ENCODE peak calls at places on chromosomes 5 and 9, in eight cellular contexts. E is HCT116, Q is ovary, B is breast epithelium, O is body of pancreas, K is GM12891, F is A549, A is stomach. Z is an unnamed sample.

GRCh38 chr9:85960688-85961093 is 19.7 kb downstream of the NAA35 start:
- DNase-seq in E (no peak), F (no peak), K (no peak), Q (no peak), B (no peak), O (peak), A (no peak), Z (peak)

GRCh38 chr5:618450-618849 is 6.3 kb downstream of the CEP72 start:
- DNase-seq in Q (no peak), K (no peak), O (peak), F (no peak), E (no peak), A (no peak), B (peak), Z (no peak)

GRCh38 chr5:138809391-138809790 is 56.2 kb downstream of the CTNNA1 start:
- DNase-seq in A (no peak), Q (no peak), O (no peak), F (no peak), K (no peak), B (no peak), E (no peak), Z (no peak)

GRCh38 chr9:72477862-72478564 is 43.4 kb upstream of the TMC1 start:
- DNase-seq in K (no peak), E (peak), B (no peak), F (peak), A (peak), Q (no peak), O (peak), Z (peak)

GRCh38 chr9:81874926-81875325 is 53.3 kb upstream of the SPATA31D4 start:
- DNase-seq in K (no peak), F (no peak), O (no peak), E (no peak), A (no peak), Q (no peak), B (no peak), Z (no peak)

GRCh38 chr5:77066823-77067442 is 20.2 kb downstream of the ZBED3 start:
- DNase-seq in O (no peak), E (no peak), B (no peak), K (no peak), A (no peak), F (no peak), Q (no peak), Z (no peak)

GRCh38 chr5:93186031-93186682 is 394.9 kb downstream of the NR2F1-AS1 start:
- DNase-seq in O (no peak), B (no peak), A (no peak), Q (no peak), F (no peak), E (peak), K (no peak), Z (no peak)

GRCh38 chr5:73482383-73483193 is 15.7 kb upstream of the BTF3 start:
- DNase-seq in A (no peak), O (no peak), Q (no peak), K (no peak), E (no peak), B (no peak), F (no peak), Z (peak)

GRCh38 chr5:160289721-160290120 is 22.6 kb downstream of the CCNJL start:
- DNase-seq in B (peak), F (no peak), Q (no peak), A (peak), O (peak), E (no peak), K (no peak), Z (no peak)

GRCh38 chr5:79143684-79144379 is 32.2 kb downstream of the BHMT start:
- DNase-seq in K (no peak), O (no peak), F (no peak), B (no peak), Q (no peak), E (peak), A (no peak), Z (peak)

GRCh38 chr9:133492061-133493021 is 13.4 kb upstream of the SLC2A6 start:
- DNase-seq in K (no peak), A (no peak), F (no peak), O (no peak), B (no peak), Q (no peak), E (no peak), Z (no peak)

GRCh38 chr5:53130206-53130605 is 20.6 kb upstream of the MOCS2 start:
- DNase-seq in B (no peak), K (no peak), Q (no peak), A (no peak), F (no peak), E (no peak), O (no peak), Z (no peak)

DNA sequence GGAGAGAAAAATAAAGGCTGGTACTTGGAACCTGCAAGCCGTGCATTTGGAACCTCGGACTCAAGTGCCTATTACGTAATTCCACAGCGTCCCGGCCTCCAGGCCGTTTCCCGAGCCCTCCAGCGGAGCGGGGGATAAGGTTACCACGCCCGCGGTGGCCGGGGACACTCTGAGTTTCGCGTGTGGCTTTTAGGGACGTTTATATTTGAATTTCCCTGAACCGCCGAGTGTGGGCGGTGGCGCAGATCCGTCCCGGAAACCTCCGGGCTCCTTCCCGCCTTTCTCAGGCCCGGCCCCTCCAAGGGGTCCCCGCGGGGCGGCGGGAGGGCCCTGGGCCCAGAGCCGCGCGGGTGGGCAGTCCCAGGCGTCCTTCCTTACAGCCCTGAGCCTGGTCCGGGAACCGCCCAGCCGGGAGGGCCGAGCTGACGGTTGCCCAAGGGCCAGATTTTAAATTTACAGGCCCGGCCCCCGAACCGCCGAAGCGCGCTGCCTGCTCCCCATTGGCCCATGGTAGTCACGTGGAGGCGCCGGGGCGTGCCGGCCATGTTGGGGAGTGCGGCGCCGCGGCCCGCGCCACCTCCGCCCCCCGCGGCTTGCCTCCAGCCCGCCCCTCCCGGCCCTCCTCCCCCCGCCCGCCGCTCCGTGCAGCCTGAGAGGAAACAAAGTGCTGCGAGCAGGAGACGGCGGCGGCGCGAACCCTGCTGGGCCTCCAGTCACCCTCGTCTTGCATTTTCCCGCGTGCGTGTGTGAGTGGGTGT is at the start of gene LMNB1:
- DNase-seq in Q (peak), B (peak), F (peak), O (peak), A (peak), K (peak), E (peak), Z (peak)
- TF ChIP-seq POLR2A in Q (no peak), B (no peak), F (peak), O (peak), A (no peak), K (peak), E (no peak), Z (peak)

DNA sequence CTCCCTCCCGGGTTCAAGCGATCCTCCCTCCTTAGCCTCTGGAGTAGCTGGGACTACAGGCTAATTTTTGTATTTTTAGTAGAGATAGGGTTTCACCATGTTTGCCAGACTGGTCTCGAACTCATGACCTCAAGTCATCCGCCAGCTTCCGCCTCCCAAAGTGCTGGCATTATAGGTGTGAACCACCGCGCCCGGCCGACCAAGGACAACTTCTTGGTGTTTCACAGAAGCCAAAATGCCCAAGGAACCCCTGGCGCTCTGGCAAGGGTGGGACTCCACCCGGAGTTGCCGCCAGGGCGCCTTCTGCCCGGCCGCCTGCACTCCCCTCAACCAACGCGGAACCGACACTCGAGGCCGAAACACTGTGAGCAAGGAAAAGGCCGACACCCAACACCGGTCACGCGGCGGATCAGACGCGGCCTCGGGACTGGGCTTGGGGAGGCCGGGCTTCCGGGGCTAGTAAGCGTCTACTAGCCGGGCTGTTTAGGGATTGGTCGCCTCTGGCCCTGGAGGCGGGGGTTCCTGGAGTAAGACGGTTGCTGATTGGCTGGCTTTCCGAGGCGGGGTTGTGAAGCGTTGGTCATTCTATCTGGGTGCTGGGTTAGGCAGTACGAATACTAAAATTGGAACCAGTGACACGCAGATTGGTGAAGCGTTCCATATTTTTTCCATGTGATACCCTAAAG is 7.7 kb upstream of the CFAP157 start:
- DNase-seq in K (peak), Q (peak), O (peak), A (peak), F (peak), E (peak), B (peak), Z (peak)
- TF ChIP-seq POLR2A in K (no peak), Q (peak), O (peak), A (no peak), F (peak), E (peak), B (peak), Z (peak)

GRCh38 chr9:113620016-113620376 is 156.5 kb downstream of the RGS3 start:
- DNase-seq in F (no peak), O (no peak), A (no peak), E (no peak), B (no peak), K (no peak), Q (no peak), Z (no peak)
- TF ChIP-seq POLR2A in F (no peak), O (no peak), A (no peak), E (no peak), B (no peak), K (no peak), Q (no peak), Z (no peak)

GRCh38 chr5:108381034-108381954 is 604 bp downstream of the FBXL17 start:
- DNase-seq in B (peak), E (peak), F (peak), O (peak), K (peak), Q (peak), A (peak), Z (peak)
- TF ChIP-seq POLR2A in B (no peak), E (no peak), F (peak), O (peak), K (no peak), Q (peak), A (no peak), Z (no peak)

GRCh38 chr9:63817622-63818518 is 1467.1 kb downstream of the FOXD4L5 start:
- DNase-seq in A (peak), O (peak), B (peak), E (no peak), K (peak), F (no peak), Q (peak), Z (no peak)

DNA sequence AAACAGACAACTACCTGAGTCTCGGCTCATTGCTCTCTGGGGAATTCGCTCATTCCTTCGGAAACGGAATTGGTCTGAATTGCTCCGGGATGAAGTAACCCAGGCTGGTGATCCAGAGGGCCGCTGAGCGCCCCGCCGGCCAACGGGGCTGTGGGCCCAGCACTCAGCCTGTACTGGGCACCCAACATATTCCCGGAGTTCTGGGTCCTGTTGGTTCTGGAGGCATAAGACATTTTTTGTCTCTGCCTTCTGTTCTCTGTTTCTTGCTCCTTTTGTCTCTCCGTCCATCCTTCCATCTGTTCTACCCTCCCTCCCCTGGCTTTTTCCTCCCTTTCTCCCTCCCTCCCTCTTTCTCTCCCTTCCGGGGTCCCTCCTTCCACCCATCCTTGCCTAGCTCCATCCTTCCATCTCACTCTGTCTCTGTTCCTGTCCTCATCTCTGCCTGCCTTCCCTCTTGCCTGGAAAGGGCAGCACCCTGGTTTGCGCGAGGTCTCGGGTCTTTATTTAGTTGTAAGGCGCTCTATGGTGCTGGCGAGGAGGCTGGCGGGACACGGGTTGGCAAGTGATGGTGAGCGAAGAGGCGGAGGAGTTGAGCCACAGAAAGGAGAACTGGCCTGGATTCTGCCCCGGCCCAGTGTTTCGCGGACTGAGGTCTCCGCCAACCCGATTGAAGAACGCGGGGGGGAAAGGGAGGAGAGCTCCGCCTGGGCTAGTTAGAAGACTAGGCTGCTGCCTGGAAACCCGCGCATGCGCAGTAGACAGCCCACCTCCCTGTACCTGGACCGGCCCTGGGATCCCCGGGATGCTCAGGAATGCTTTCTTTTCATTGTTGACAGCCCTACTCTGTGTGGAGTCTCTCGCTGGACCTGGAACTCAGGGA is 1468.0 kb downstream of the FOXD4L5 start:
- DNase-seq in O (peak), B (peak), K (peak), E (no peak), Q (peak), F (no peak), A (peak), Z (no peak)
- TF ChIP-seq POLR2A in O (no peak), B (no peak), K (no peak), E (no peak), Q (no peak), F (no peak), A (no peak), Z (no peak)

DNA sequence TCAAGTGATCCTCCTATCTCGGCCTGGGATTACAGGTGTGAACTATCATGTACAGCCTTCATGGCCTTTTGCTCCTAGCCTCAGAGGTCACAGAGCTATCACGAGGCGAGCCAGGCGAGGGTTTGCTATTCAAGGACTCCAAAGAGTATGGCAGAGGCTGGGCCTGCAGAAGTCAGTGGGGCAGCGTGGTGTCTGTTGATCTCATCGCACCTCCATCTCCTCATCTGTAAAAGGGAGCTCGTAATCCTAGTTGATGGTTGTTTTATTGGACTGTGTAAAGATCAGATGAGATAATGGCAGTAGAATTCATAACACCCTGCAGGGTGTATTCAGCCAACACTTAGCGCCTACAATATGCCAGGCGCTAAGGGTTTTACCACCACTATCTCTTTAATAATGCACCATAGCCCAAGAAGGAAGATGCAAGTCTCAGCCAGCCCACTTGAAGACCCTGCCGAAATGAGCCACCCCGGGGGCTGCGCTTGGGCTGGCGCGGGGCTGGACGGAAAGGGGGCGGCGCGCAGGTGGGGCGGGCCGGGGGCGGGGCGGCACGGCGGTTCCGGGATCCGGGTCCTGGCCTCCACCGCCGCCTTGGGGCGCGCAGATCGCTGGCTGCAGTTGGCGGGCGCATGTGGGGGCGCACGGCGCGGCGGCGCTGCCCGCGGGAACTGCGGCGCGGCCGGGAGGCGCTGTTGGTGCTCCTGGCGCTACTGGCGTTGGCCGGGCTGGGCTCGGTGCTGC is at the start of gene GALNT12:
- DNase-seq in Q (peak), E (no peak), O (peak), K (peak), A (peak), B (no peak), F (peak), Z (no peak)
- TF ChIP-seq POLR2A in Q (no peak), E (peak), O (no peak), K (peak), A (no peak), B (no peak), F (peak), Z (no peak)

DNA sequence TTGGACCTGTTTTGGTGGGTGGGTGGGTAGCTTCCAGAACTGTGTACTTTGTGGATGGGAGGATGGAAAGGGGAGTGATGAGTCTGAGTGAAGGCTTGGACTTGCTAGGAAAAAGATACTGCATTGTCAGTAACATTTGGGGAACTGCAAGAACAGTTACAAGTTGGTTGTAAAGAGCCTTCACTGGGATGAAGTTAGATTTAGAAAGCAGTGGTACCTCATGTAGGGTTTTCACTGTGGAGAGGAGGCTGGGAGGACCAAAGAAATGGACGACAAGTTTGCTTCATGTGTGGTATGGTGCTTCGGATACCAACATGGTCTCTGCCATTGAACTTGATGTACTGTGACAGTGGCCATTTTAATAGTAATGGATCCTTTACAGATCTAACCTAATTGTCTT is 50.3 kb downstream of the RAD23B start:
- DNase-seq in K (no peak), O (no peak), F (no peak), Q (no peak), E (no peak), B (no peak), A (no peak), Z (no peak)
- TF ChIP-seq POLR2A in K (no peak), O (no peak), F (no peak), Q (no peak), E (no peak), B (no peak), A (no peak), Z (no peak)

GRCh38 chr9:128434340-128434739 is 13.7 kb downstream of the CERCAM start:
- DNase-seq in Q (no peak), O (no peak), A (no peak), B (no peak), F (no peak), K (no peak), E (no peak), Z (no peak)

GRCh38 chr9:128429505-128430086 is 8.9 kb downstream of the CERCAM start:
- DNase-seq in A (no peak), B (no peak), O (no peak), Q (no peak), F (no peak), E (no peak), K (no peak), Z (no peak)

GRCh38 chr9:128431207-128431606 is 10.6 kb downstream of the CERCAM start:
- DNase-seq in E (no peak), A (no peak), O (no peak), F (no peak), Q (no peak), K (no peak), B (no peak), Z (no peak)

GRCh38 chr9:128424268-128424780 is 3.7 kb downstream of the CERCAM start:
- DNase-seq in A (no peak), B (no peak), O (no peak), F (no peak), Q (no peak), E (no peak), K (no peak), Z (no peak)

GRCh38 chr9:128428644-128429504 is 8.2 kb downstream of the CERCAM start:
- DNase-seq in E (no peak), A (no peak), K (no peak), O (no peak), B (no peak), F (no peak), Q (no peak), Z (no peak)
- TF ChIP-seq POLR2A in E (no peak), A (no peak), K (no peak), O (no peak), B (no peak), F (no peak), Q (no peak), Z (no peak)

GRCh38 chr5:177500685-177501522 is 3.5 kb upstream of the PDLIM7 start:
- DNase-seq in O (peak), A (peak), B (peak), K (peak), F (peak), E (peak), Q (peak), Z (peak)
- TF ChIP-seq POLR2A in O (no peak), A (no peak), B (no peak), K (peak), F (no peak), E (no peak), Q (no peak), Z (peak)

DNA sequence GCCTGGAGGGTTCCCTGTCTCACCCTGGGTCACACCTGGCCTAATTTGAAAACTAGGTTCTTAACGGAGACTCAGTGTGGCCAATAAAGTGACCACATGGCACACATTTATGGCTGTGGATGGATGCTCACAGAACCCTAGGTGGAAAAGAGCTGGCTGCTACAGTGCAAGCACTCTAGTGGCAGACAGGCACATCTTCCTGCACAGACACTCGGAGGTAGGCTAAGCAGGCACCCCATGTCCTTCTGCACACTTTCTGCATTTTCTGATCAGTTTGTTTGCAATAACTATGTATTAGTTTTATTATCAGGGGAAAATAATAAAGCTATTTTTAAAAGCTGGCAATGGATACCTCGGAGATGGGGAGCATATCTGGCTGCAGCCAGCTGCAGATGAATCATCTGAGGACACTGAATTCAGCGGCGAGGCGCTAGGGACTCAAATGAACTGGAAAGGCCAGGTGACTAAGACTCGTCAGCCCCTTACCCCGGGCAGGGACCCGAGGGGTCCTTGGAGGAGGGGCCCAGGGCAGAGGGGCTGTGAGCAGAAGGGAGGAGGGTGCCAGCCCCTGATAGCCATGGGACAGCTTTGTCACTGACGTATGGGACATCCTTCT is 96.2 kb downstream of the OLFM1 start:
- DNase-seq in B (no peak), E (no peak), F (no peak), O (no peak), Q (no peak), K (no peak), A (no peak), Z (no peak)
- TF ChIP-seq POLR2A in B (no peak), E (no peak), F (no peak), O (no peak), Q (no peak), K (no peak), A (no peak), Z (no peak)

Z was measured in erythroblast.